ENCODE peak calls at places on chromosomes 5 and 9, in eight cellular contexts. F is K562, C is endothelial cell of umbilical vein, D is SK-N-SH, R is HCT116, W is GM12878, Z is HepG2, O is H1. K is an unnamed sample.

GRCh38 chr9:126153382-126153781 is 173.2 kb upstream of the MVB12B start:
- DNase-seq in F (no peak), C (no peak), D (no peak), R (no peak), W (no peak), Z (no peak), O (no peak), K (no peak)

GRCh38 chr5:36666986-36667385 is 60.6 kb downstream of the SLC1A3 start:
- DNase-seq in F (no peak), C (no peak), D (no peak), R (no peak), W (no peak), Z (no peak), O (no peak), K (no peak)

GRCh38 chr9:100428871-100429654 is 2.1 kb downstream of the MSANTD3 start:
- DNase-seq in F (peak), C (peak), D (no peak), R (peak), W (no peak), Z (peak), O (no peak), K (no peak)

GRCh38 chr9:38096238-38096805 is 27.3 kb upstream of the SHB start:
- DNase-seq in F (no peak), C (no peak), D (no peak), R (no peak), W (no peak), Z (no peak), O (no peak), K (no peak)

GRCh38 chr9:100229136-100229535 is 123.6 kb downstream of the TEX10 start:
- DNase-seq in F (no peak), C (no peak), D (no peak), R (no peak), W (no peak), Z (no peak), O (no peak), K (no peak)

GRCh38 chr5:172798422-172799215 is 27.6 kb upstream of the DUSP1 start:
- DNase-seq in F (no peak), C (peak), D (no peak), R (no peak), W (no peak), Z (no peak), O (no peak), K (no peak)

GRCh38 chr5:19853616-19854240 is 134.3 kb downstream of the CDH18 start:
- DNase-seq in F (no peak), C (no peak), D (no peak), R (no peak), W (no peak), Z (no peak), O (no peak), K (no peak)

GRCh38 chr5:179217956-179218355 is 127.3 kb downstream of the ADAMTS2 start:
- DNase-seq in F (no peak), C (no peak), D (peak), R (no peak), W (no peak), Z (no peak), O (no peak), K (no peak)

GRCh38 chr5:132883261-132883834 is 9.9 kb downstream of the LEAP2 start:
- DNase-seq in F (peak), C (peak), D (peak), R (peak), W (no peak), Z (peak), O (no peak), K (peak)

GRCh38 chr5:79746645-79747044 is 57.0 kb downstream of the CMYA5 start:
- DNase-seq in F (no peak), C (no peak), D (peak), R (no peak), W (no peak), Z (no peak), O (no peak), K (peak)

GRCh38 chr9:114386886-114387677 is 700 bp downstream of the AKNA start:
- DNase-seq in F (no peak), C (no peak), D (no peak), R (no peak), W (no peak), Z (no peak), O (no peak), K (no peak)

GRCh38 chr9:133726401-133727276 is 11.5 kb downstream of the SARDH start:
- DNase-seq in F (peak), C (peak), D (peak), R (peak), W (no peak), Z (peak), O (no peak), K (peak)

GRCh38 chr9:95854386-95855015 is 21.0 kb upstream of the ERCC6L2 start:
- DNase-seq in F (no peak), C (peak), D (no peak), R (no peak), W (no peak), Z (no peak), O (no peak), K (no peak)

GRCh38 chr9:96603305-96604004 is 16.2 kb downstream of the CDC14B start:
- DNase-seq in F (no peak), C (no peak), D (no peak), R (no peak), W (no peak), Z (no peak), O (no peak), K (no peak)

GRCh38 chr5:95667678-95668077 is 15.1 kb downstream of the SPATA9 start:
- DNase-seq in F (no peak), C (no peak), D (no peak), R (no peak), W (no peak), Z (no peak), O (no peak), K (no peak)

DNA sequence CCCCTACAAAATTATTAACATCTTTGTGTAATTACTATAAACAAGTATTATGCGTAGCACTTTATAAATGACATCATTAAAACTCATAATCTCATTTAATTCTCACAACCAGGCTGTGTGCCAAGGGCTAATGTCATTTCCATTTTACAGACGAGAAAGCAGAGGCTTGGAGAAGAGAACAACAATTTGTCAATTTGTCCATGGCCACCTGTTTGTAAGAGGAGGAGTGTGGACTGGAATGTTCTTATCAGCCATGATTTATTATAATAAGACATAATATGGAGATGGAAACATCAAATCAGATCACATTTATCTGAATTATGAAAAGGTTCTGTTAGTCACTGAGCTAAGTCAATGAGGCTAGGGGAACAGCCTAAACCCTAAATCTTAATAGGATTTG is 97.0 kb downstream of the DROSHA start:
- DNase-seq in F (no peak), C (no peak), D (no peak), R (no peak), W (no peak), Z (no peak), O (no peak), K (no peak)
- H2AFZ ChIP-seq in F (no peak), C (no peak), D (no peak), R (no peak), W (no peak), Z (no peak), O (no peak), K (no peak)

GRCh38 chr9:16869961-16870605 is 387 bp downstream of the BNC2 start:
- DNase-seq in F (no peak), C (peak), D (peak), R (no peak), W (no peak), Z (no peak), O (peak), K (peak)

GRCh38 chr9:16873131-16873787 is 2.8 kb upstream of the BNC2 start:
- DNase-seq in F (no peak), C (no peak), D (no peak), R (no peak), W (no peak), Z (no peak), O (no peak), K (no peak)

GRCh38 chr9:16869140-16869903 is 1.1 kb downstream of the BNC2 start:
- DNase-seq in F (no peak), C (no peak), D (no peak), R (no peak), W (no peak), Z (no peak), O (no peak), K (peak)

GRCh38 chr9:16870606-16871357 is at the start of gene BNC2:
- DNase-seq in F (no peak), C (peak), D (peak), R (no peak), W (no peak), Z (no peak), O (peak), K (peak)

DNA sequence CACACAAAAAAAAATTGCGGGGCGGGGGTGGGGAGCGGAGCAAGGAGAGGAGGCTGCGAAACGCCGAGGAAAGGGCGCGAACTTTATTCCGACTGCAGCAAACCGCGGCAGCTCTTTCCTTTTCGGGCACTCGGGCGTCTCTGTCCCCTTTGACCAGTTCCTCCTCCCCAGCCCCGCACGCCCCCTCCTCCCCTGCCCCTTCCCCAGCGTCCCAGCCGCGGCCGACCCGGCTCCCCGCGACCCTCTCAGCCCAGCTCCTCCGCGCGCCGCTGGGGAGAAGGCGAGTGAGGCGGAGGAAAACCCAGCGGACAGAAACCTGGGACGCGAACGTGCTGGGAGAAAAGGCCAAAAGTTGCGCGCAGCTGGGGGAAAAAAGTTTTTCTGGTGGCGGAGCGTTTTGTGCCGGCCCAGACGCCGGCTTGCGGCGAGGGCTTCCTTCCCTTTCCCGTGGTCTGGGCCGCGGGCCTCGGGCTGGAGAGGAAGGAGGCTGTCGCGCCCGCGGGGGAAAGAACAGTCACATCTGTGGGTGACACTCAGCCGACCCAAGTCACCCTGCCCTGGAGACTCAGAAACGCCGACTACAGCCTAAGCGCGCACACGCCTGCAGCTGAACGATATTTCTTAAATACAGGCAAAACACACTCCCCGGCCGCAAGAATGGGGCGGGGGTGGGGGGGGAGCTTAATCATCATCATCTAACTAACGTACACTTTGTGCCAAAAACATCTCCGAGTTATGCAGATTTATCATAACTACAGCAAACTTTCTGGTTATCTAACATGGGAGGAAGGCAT is 1.1 kb upstream of the BNC2 start:
- DNase-seq in F (no peak), C (peak), D (peak), R (no peak), W (no peak), Z (no peak), O (peak), K (peak)
- TF ChIP-seq POLR2AphosphoS5 in F (no peak), C (no peak), D (peak), R (no peak), W (no peak), Z (no peak), O (no peak), K (no peak)

GRCh38 chr5:74316064-74316586 is 324.4 kb downstream of the ENC1 start:
- DNase-seq in F (no peak), C (peak), D (peak), R (no peak), W (peak), Z (peak), O (no peak), K (no peak)

GRCh38 chr5:74312746-74313145 is 327.8 kb downstream of the ENC1 start:
- DNase-seq in F (no peak), C (no peak), D (no peak), R (no peak), W (no peak), Z (no peak), O (no peak), K (no peak)

GRCh38 chr5:74311961-74312360 is 328.6 kb downstream of the ENC1 start:
- DNase-seq in F (no peak), C (no peak), D (no peak), R (no peak), W (no peak), Z (no peak), O (no peak), K (no peak)

GRCh38 chr5:74314906-74315305 is 325.6 kb downstream of the ENC1 start:
- DNase-seq in F (no peak), C (no peak), D (no peak), R (no peak), W (no peak), Z (no peak), O (no peak), K (no peak)

DNA sequence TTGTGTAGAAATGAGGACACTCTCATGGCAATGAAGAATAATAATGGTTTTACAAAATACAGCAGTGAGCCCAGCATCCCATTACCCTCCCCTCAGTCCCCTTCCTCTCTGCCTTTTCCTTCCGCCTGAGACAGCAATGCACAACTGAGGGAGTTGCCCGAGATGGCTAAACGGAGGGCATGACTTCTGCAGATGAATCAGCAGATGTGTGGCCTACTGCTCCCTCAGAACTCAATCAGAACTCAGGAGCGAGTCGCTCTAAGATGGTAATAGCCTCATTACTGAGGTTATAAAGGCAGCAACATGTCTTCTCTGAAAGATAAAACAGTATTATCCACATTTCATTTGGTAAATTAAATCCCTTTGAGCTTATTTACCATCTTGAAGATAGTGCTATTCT is 326.6 kb downstream of the ENC1 start:
- DNase-seq in F (no peak), C (no peak), D (no peak), R (no peak), W (no peak), Z (no peak), O (no peak), K (no peak)
- H2AFZ ChIP-seq in F (no peak), C (no peak), D (no peak), R (no peak), W (no peak), Z (no peak), O (no peak), K (peak)

GRCh38 chr5:135218486-135218755 is 180.6 kb downstream of the MACROH2A1 start:
- DNase-seq in F (no peak), C (no peak), D (no peak), R (no peak), W (no peak), Z (no peak), O (no peak), K (no peak)
- TF ChIP-seq POLR2AphosphoS5 in F (no peak), C (no peak), D (no peak), R (no peak), W (no peak), Z (no peak), O (no peak), K (no peak)

GRCh38 chr9:82499337-82499736 is 510.8 kb downstream of the SPATA31D1 start:
- DNase-seq in F (no peak), C (no peak), D (no peak), R (no peak), W (no peak), Z (no peak), O (no peak), K (no peak)
- H2AFZ ChIP-seq in F (no peak), C (no peak), D (no peak), R (no peak), W (no peak), Z (no peak), O (no peak), K (peak)

GRCh38 chr9:128094166-128094949 is 26.3 kb downstream of the SLC25A25 start:
- DNase-seq in F (peak), C (peak), D (peak), R (peak), W (no peak), Z (no peak), O (no peak), K (peak)
- TF ChIP-seq POLR2AphosphoS5 in F (no peak), C (peak), D (peak), R (peak), W (peak), Z (no peak), O (no peak), K (no peak)

GRCh38 chr5:80961376-80962281 is 1.5 kb downstream of the RASGRF2 start:
- DNase-seq in F (no peak), C (no peak), D (no peak), R (no peak), W (no peak), Z (peak), O (no peak), K (no peak)
- H2AFZ ChIP-seq in F (no peak), C (no peak), D (no peak), R (no peak), W (no peak), Z (peak), O (peak), K (no peak)

GRCh38 chr9:122821278-122821952 is 7.0 kb downstream of the PDCL start:
- DNase-seq in F (peak), C (peak), D (no peak), R (no peak), W (no peak), Z (no peak), O (no peak), K (no peak)
- TF ChIP-seq POLR2AphosphoS5 in F (peak), C (peak), D (no peak), R (no peak), W (no peak), Z (no peak), O (no peak), K (no peak)